ENCODE peak calls at places on chromosomes 7 and 10, in nine cellular contexts. One of them, this sample, is unnamed.

GRCh38 chr10:57579926-57580325 is 687.8 kb downstream of the IPMK start:
- DNase-seq in neural progenitor cell: peak
- DNase-seq in HFF-Myc: peak
- DNase-seq in frontal cortex: no peak
- DNase-seq in NCI-H526: peak
- DNase-seq in HEK293T: peak
- DNase-seq in foreskin fibroblast: peak
- DNase-seq in stimulated activated CD4-positive, alpha-beta T cell treated with anti-CD3 and anti-CD28 coated beads, Interleukin-4, amount 100 ng/mL, for 24 hours: no peak
- DNase-seq in brain microvascular endothelial cell: peak
- DNase-seq in this sample: peak

GRCh38 chr10:27223964-27224363 is 16.6 kb downstream of the ACBD5 start:
- DNase-seq in neural progenitor cell: peak
- DNase-seq in stimulated activated CD4-positive, alpha-beta T cell treated with anti-CD3 and anti-CD28 coated beads, Interleukin-4, amount 100 ng/mL, for 24 hours: peak
- DNase-seq in frontal cortex: no peak
- DNase-seq in NCI-H526: peak
- DNase-seq in brain microvascular endothelial cell: peak
- DNase-seq in foreskin fibroblast: peak
- DNase-seq in HEK293T: no peak
- DNase-seq in HFF-Myc: no peak
- DNase-seq in this sample: peak

GRCh38 chr7:518630-519428 is 817 bp downstream of the PDGFA start:
- DNase-seq in foreskin fibroblast: peak
- DNase-seq in neural progenitor cell: peak
- DNase-seq in NCI-H526: peak
- DNase-seq in stimulated activated CD4-positive, alpha-beta T cell treated with anti-CD3 and anti-CD28 coated beads, Interleukin-4, amount 100 ng/mL, for 24 hours: peak
- DNase-seq in frontal cortex: peak
- DNase-seq in HEK293T: peak
- DNase-seq in HFF-Myc: no peak
- DNase-seq in brain microvascular endothelial cell: peak
- DNase-seq in this sample: peak

GRCh38 chr10:33832124-33832787 is 497.8 kb upstream of the NRP1 start:
- DNase-seq in stimulated activated CD4-positive, alpha-beta T cell treated with anti-CD3 and anti-CD28 coated beads, Interleukin-4, amount 100 ng/mL, for 24 hours: no peak
- DNase-seq in HEK293T: no peak
- DNase-seq in frontal cortex: no peak
- DNase-seq in HFF-Myc: no peak
- DNase-seq in brain microvascular endothelial cell: no peak
- DNase-seq in foreskin fibroblast: no peak
- DNase-seq in NCI-H526: peak
- DNase-seq in neural progenitor cell: no peak
- DNase-seq in this sample: no peak

GRCh38 chr10:2214035-2214434 is 476.7 kb upstream of the ADARB2 start:
- DNase-seq in HFF-Myc: no peak
- DNase-seq in HEK293T: no peak
- DNase-seq in NCI-H526: no peak
- DNase-seq in foreskin fibroblast: no peak
- DNase-seq in brain microvascular endothelial cell: peak
- DNase-seq in frontal cortex: no peak
- DNase-seq in neural progenitor cell: no peak
- DNase-seq in stimulated activated CD4-positive, alpha-beta T cell treated with anti-CD3 and anti-CD28 coated beads, Interleukin-4, amount 100 ng/mL, for 24 hours: no peak
- DNase-seq in this sample: no peak

GRCh38 chr7:95089414-95089813 is 182.0 kb downstream of the PPP1R9A start:
- DNase-seq in stimulated activated CD4-positive, alpha-beta T cell treated with anti-CD3 and anti-CD28 coated beads, Interleukin-4, amount 100 ng/mL, for 24 hours: no peak
- DNase-seq in neural progenitor cell: peak
- DNase-seq in NCI-H526: no peak
- DNase-seq in HEK293T: no peak
- DNase-seq in frontal cortex: no peak
- DNase-seq in foreskin fibroblast: no peak
- DNase-seq in HFF-Myc: no peak
- DNase-seq in brain microvascular endothelial cell: no peak
- DNase-seq in this sample: no peak

GRCh38 chr10:103775786-103776185 is 79.6 kb downstream of the SH3PXD2A start:
- DNase-seq in brain microvascular endothelial cell: no peak
- DNase-seq in NCI-H526: no peak
- DNase-seq in neural progenitor cell: no peak
- DNase-seq in stimulated activated CD4-positive, alpha-beta T cell treated with anti-CD3 and anti-CD28 coated beads, Interleukin-4, amount 100 ng/mL, for 24 hours: no peak
- DNase-seq in frontal cortex: no peak
- DNase-seq in HFF-Myc: no peak
- DNase-seq in foreskin fibroblast: no peak
- DNase-seq in HEK293T: no peak
- DNase-seq in this sample: no peak

GRCh38 chr7:125876436-125876835 is 946.8 kb upstream of the POT1 start:
- DNase-seq in NCI-H526: no peak
- DNase-seq in HFF-Myc: no peak
- DNase-seq in stimulated activated CD4-positive, alpha-beta T cell treated with anti-CD3 and anti-CD28 coated beads, Interleukin-4, amount 100 ng/mL, for 24 hours: no peak
- DNase-seq in HEK293T: no peak
- DNase-seq in frontal cortex: no peak
- DNase-seq in neural progenitor cell: no peak
- DNase-seq in foreskin fibroblast: no peak
- DNase-seq in brain microvascular endothelial cell: no peak
- DNase-seq in this sample: no peak

GRCh38 chr10:16992611-16993119 is 136.9 kb downstream of the CUBN start:
- DNase-seq in neural progenitor cell: no peak
- DNase-seq in frontal cortex: no peak
- DNase-seq in stimulated activated CD4-positive, alpha-beta T cell treated with anti-CD3 and anti-CD28 coated beads, Interleukin-4, amount 100 ng/mL, for 24 hours: no peak
- DNase-seq in foreskin fibroblast: peak
- DNase-seq in HEK293T: no peak
- DNase-seq in brain microvascular endothelial cell: peak
- DNase-seq in NCI-H526: no peak
- DNase-seq in HFF-Myc: no peak
- DNase-seq in this sample: no peak